ENCODE peak calls at places on chromosomes 12 and 14, in five cellular contexts. U, R, H, L and K are unnamed samples.

GRCh38 chr12:95804296-95804695 is 13.7 kb upstream of the NTN4 start:
- DNase-seq in U (no peak), R (no peak), H (no peak), L (no peak), K (no peak)

GRCh38 chr12:26287666-26288408 is 92.5 kb downstream of the SSPN start:
- DNase-seq in U (no peak), R (no peak), H (no peak), L (no peak), K (no peak)

GRCh38 chr12:50638482-50638880 is 125.4 kb upstream of the ATF1 start:
- DNase-seq in U (no peak), R (no peak), H (no peak), L (no peak), K (no peak)

GRCh38 chr14:22739423-22739822 is 27.1 kb upstream of the OXA1L start:
- DNase-seq in U (no peak), R (no peak), H (no peak), L (no peak), K (no peak)

GRCh38 chr12:100184549-100184948 is 16.1 kb upstream of the ACTR6 start:
- DNase-seq in U (no peak), R (no peak), H (no peak), L (no peak), K (no peak)

GRCh38 chr12:18895946-18896345 is 158.0 kb downstream of the CAPZA3 start:
- DNase-seq in U (peak; percentile 89), R (no peak), H (no peak), L (no peak), K (no peak)

GRCh38 chr12:40650038-40650704 is 42.1 kb upstream of the CNTN1 start:
- DNase-seq in U (no peak), R (no peak), H (no peak), L (no peak), K (no peak)

GRCh38 chr14:73237786-73238261 is 518 bp downstream of the PAPLN start:
- DNase-seq in U (no peak), R (no peak), H (peak; percentile 78), L (no peak), K (no peak)

GRCh38 chr14:103594265-103594664 is 31.5 kb downstream of the COA8 start:
- DNase-seq in U (peak; percentile 54), R (no peak), H (no peak), L (peak; percentile 6), K (no peak)

GRCh38 chr12:44367916-44368315 is 508.2 kb downstream of the NELL2 start:
- DNase-seq in U (no peak), R (no peak), H (no peak), L (no peak), K (no peak)

GRCh38 chr14:105475916-105476845 is 1.6 kb downstream of the CRIP2 start:
- DNase-seq in U (peak; percentile 83), R (no peak), H (peak; percentile 99), L (no peak), K (no peak)

GRCh38 chr12:25241171-25242020 is 9.3 kb downstream of the KRAS start:
- DNase-seq in U (no peak), R (no peak), H (no peak), L (peak; percentile 6), K (no peak)

GRCh38 chr12:105100207-105100985 is 7.1 kb upstream of the WASHC4 start:
- DNase-seq in U (no peak), R (no peak), H (peak; percentile 65), L (no peak), K (no peak)

GRCh38 chr12:159131-159782 is 54.7 kb downstream of the SLC6A12 start:
- DNase-seq in U (no peak), R (no peak), H (no peak), L (no peak), K (no peak)

GRCh38 chr14:100071545-100071944 is 6.3 kb downstream of the EVL start:
- DNase-seq in U (no peak), R (no peak), H (no peak), L (no peak), K (no peak)